ENCODE peak calls at places on chromosome X, in nine cellular contexts. D, K, B, L, N, C, Q, W and P are unnamed samples.

GRCh38 chrX:152405561-152405960 is 45.6 kb downstream of the GABRA3 start:
- DNase-seq in D (no peak), K (no peak), B (no peak), L (no peak), N (no peak), C (no peak), Q (no peak), W (no peak), P (no peak)

GRCh38 chrX:44244008-44244407 is 99.5 kb downstream of the EFHC2 start:
- DNase-seq in D (no peak), K (peak; percentile 56), B (peak; percentile 47), L (peak; percentile 8), N (no peak), C (peak; percentile 27), Q (no peak), W (no peak), P (no peak)

GRCh38 chrX:139126493-139126892 is 404.0 kb upstream of the F9 start:
- DNase-seq in D (no peak), K (peak; percentile 37), B (peak; percentile 8), L (no peak), N (no peak), C (no peak), Q (peak; percentile 57), W (no peak), P (no peak)

GRCh38 chrX:132710756-132711155 is 221.9 kb upstream of the MBNL3 start:
- DNase-seq in D (no peak), K (no peak), B (no peak), L (no peak), N (no peak), C (no peak), Q (no peak), W (no peak), P (no peak)

GRCh38 chrX:100263650-100264049 is 146.4 kb downstream of the PCDH19 start:
- DNase-seq in D (no peak), K (peak; percentile 46), B (peak; percentile 4), L (no peak), N (no peak), C (no peak), Q (no peak), W (no peak), P (no peak)

GRCh38 chrX:69074726-69075125 is 90.5 kb downstream of the PJA1 start:
- DNase-seq in D (no peak), K (no peak), B (no peak), L (no peak), N (no peak), C (no peak), Q (no peak), W (no peak), P (no peak)

GRCh38 chrX:107979534-107979933 is 2.6 kb downstream of the TEX13B start:
- DNase-seq in D (no peak), K (peak; percentile 1), B (no peak), L (no peak), N (no peak), C (no peak), Q (no peak), W (no peak), P (no peak)

GRCh38 chrX:49282647-49283011 is 13.0 kb downstream of the PPP1R3F start:
- DNase-seq in D (peak; percentile 15), K (peak; percentile 60), B (peak; percentile 48), L (no peak), N (no peak), C (peak; percentile 4), Q (peak; percentile 25), W (no peak), P (no peak)

GRCh38 chrX:133297284-133297683 is 79.1 kb upstream of the TFDP3 start:
- DNase-seq in D (no peak), K (peak; percentile 76), B (peak; percentile 70), L (no peak), N (no peak), C (peak; percentile 59), Q (no peak), W (peak; percentile 21), P (no peak)

GRCh38 chrX:15216280-15216679 is 53.6 kb downstream of the ASB9 start:
- DNase-seq in D (no peak), K (no peak), B (no peak), L (no peak), N (no peak), C (no peak), Q (no peak), W (no peak), P (no peak)

GRCh38 chrX:118219866-118220265 is 103.3 kb upstream of the KLHL13 start:
- DNase-seq in D (no peak), K (no peak), B (no peak), L (no peak), N (no peak), C (no peak), Q (no peak), W (no peak), P (no peak)

GRCh38 chrX:34917146-34917545 is 25.4 kb upstream of the FAM47B start:
- DNase-seq in D (no peak), K (no peak), B (peak; percentile 47), L (no peak), N (no peak), C (no peak), Q (no peak), W (no peak), P (no peak)

GRCh38 chrX:44974462-44974861 is 101.5 kb downstream of the KDM6A start:
- DNase-seq in D (no peak), K (peak; percentile 48), B (peak; percentile 48), L (no peak), N (no peak), C (peak; percentile 25), Q (no peak), W (no peak), P (no peak)

DNA sequence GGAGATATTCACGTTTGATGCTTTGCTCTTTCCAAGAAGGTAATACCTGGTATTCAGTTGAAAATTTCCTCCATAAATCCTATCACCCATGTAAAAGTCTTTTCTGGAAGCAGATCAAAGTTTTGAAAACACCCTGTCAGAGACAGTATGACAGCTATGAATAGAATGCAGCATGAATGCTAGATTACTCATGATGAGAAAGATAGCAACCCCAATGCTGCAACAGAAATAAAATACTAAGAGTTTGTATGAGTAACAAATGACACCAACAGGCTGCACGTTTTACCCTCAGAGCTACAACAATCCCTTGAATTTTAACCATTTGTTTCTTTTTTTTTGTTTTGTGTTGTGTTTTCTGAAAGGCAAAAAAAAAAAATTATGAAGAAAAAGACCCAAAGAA is 108.6 kb downstream of the ARHGAP6 start:
- DNase-seq in D (no peak), K (peak; percentile 77), B (peak; percentile 78), L (no peak), N (no peak), C (peak; percentile 45), Q (no peak), W (no peak), P (no peak)
- H3K4me3 ChIP-seq in D (no peak overlapping the region), K (no peak overlapping the region), B (no peak overlapping the region), L (no peak overlapping the region), N (no peak overlapping the region), C (no peak overlapping the region), Q (no peak overlapping the region), W (no peak overlapping the region), P (no peak overlapping the region)

GRCh38 chrX:40153335-40154221 is 55.8 kb upstream of the BCOR start:
- DNase-seq in D (no peak), K (peak; percentile 49), B (no peak), L (no peak), N (peak; percentile 65), C (no peak), Q (peak; percentile 54), W (no peak), P (no peak)
- H3K4me3 ChIP-seq in D (peak overlapping the region; percentile 33), K (peak overlapping the region; percentile 68), B (peak overlapping the region; percentile 27), L (peak overlapping the region; percentile 55), N (peak overlapping the region; percentile 52), C (peak overlapping the region; percentile 46), Q (peak overlapping the region; percentile 47), W (peak overlapping the region; percentile 37), P (peak overlapping the region; percentile 55)

GRCh38 chrX:40108959-40109287 is 11.2 kb upstream of the BCOR start:
- DNase-seq in D (no peak), K (peak; percentile 85), B (peak; percentile 75), L (peak; percentile 44), N (peak; percentile 79), C (peak; percentile 51), Q (peak; percentile 82), W (no peak), P (peak; percentile 59)

GRCh38 chrX:40111868-40112267 is 14.1 kb upstream of the BCOR start:
- DNase-seq in D (no peak), K (no peak), B (no peak), L (no peak), N (no peak), C (no peak), Q (no peak), W (no peak), P (no peak)

GRCh38 chrX:40108084-40108958 is 10.6 kb upstream of the BCOR start:
- DNase-seq in D (no peak), K (peak; percentile 74), B (peak; percentile 52), L (no peak), N (peak; percentile 54), C (no peak), Q (peak; percentile 68), W (no peak), P (no peak)

GRCh38 chrX:40107291-40108083 is 9.7 kb upstream of the BCOR start:
- DNase-seq in D (no peak), K (peak; percentile 68), B (no peak), L (no peak), N (peak; percentile 81), C (no peak), Q (peak; percentile 71), W (no peak), P (no peak)

DNA sequence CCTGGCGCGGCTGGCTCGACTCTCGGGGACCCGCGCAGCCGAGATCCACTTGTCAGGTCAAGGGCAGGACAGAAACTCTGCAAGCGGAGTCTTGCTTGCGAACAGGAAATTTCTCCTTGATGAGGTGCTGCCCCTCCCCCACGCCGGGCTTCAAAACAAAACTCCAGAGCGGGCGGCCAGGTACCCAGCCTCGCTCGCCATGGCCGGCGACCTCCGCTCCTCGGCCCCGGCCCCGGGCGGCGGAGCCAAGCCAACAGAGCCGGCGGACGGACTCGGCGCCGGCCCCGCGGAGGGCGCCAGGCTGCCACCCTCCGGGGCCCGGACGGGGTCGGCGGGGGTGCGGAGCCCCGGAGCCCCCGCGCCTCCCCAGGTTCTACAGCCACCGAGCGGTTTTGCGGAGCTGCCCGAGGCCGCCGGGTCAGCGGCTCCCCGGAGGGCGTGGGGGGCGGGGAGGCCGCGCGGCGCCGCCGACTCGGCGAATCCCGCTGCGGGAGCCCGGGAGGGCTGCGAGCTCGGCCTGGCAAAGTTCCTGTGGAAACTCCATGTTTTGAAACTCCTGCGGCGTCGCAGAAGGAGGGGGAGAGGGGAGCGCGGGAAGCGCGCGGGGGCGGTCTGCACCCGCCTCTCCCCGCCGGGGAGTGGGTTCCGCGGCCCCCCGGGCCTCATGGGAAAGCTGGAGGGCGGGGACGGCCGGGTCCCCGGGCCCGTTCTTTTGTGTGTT is 11.7 kb upstream of the BCOR start:
- DNase-seq in D (no peak), K (peak; percentile 79), B (peak; percentile 53), L (peak; percentile 56), N (peak; percentile 73), C (no peak), Q (peak; percentile 75), W (no peak), P (no peak)
- H3K4me3 ChIP-seq in D (peak overlapping the region; percentile 35), K (peak overlapping the region; percentile 76), B (peak overlapping the region; percentile 37), L (peak overlapping the region; percentile 47), N (peak overlapping the region; percentile 61), C (peak overlapping the region; percentile 47), Q (peak overlapping the region; percentile 57), W (peak overlapping the region; percentile 56), P (peak overlapping the region; percentile 44)

DNA sequence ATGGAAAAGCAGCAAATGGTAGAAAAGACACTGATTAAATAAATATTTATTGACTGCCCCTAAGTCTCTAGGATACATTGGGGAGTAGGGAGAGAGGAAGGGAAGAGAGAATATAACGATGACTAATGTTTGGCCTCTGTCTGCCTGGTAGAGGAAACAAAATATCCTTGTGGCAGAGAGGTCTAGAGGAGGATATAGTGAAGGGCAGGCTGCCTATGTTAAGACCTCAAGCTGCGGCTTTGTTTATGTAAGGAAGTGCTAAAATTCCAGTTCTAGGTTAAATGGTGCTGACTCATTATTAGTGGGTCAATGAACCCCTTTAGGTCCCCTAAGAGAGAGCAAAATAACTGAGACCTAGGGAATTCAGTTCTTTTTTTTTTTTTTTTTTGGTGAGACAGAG is 427.3 kb upstream of the FTHL17 start:
- DNase-seq in D (peak; percentile 20), K (peak; percentile 52), B (peak; percentile 65), L (no peak), N (no peak), C (peak; percentile 62), Q (no peak), W (no peak), P (no peak)
- H3K4me3 ChIP-seq in D (no peak overlapping the region), K (no peak overlapping the region), B (no peak overlapping the region), L (no peak overlapping the region), N (no peak overlapping the region), C (no peak overlapping the region), Q (no peak overlapping the region), W (no peak overlapping the region), P (no peak overlapping the region)